ENCODE peak calls at places on chromosomes 12 and 14, in ten cellular contexts. F is lower lobe of right lung; C is CD8-positive, alpha-beta T cell; Y is WERI-Rb-1; X is AG04450; U is AG04449; N is neural progenitor cell; W is body of pancreas; Q is AG10803; T is MM.1S. M is an unnamed sample.

GRCh38 chr12:27769142-27769672 is 10.8 kb upstream of the KLHL42 start:
- DNase-seq in U (no peak), Q (no peak), X (no peak), F (no peak), T (no peak), W (no peak), N (no peak), C (no peak), Y (no peak), M (no peak)

GRCh38 chr12:81196595-81196994 is 118.7 kb downstream of the ACSS3 start:
- DNase-seq in U (no peak), F (no peak), Q (no peak), W (no peak), T (no peak), N (no peak), C (no peak), X (no peak), Y (no peak), M (no peak)

GRCh38 chr14:57085801-57086200 is 182.9 kb downstream of the EXOC5 start:
- DNase-seq in N (no peak), C (no peak), F (no peak), U (no peak), W (no peak), Q (no peak), Y (no peak), T (no peak), X (no peak), M (no peak)

GRCh38 chr12:99455350-99456037 is 192.1 kb upstream of the GARIN6 start:
- DNase-seq in Q (peak; percentile 61), U (peak; percentile 2), X (no peak), Y (no peak), F (no peak), T (peak; percentile 25), N (no peak), W (no peak), C (no peak), M (peak; percentile 94)

GRCh38 chr12:15688838-15689237 is 100.3 kb downstream of the EPS8 start:
- DNase-seq in X (no peak), T (no peak), Y (no peak), Q (no peak), N (peak; percentile 31), C (no peak), U (no peak), F (peak; percentile 38), W (no peak), M (peak; percentile 41)

GRCh38 chr12:26919216-26919555 is 18.6 kb downstream of the INTS13 start:
- DNase-seq in Q (no peak), F (no peak), C (no peak), N (no peak), W (no peak), T (no peak), X (no peak), Y (no peak), U (no peak), M (no peak)

GRCh38 chr12:41635731-41636130 is 447.6 kb downstream of the PDZRN4 start:
- DNase-seq in N (no peak), Y (no peak), X (no peak), F (no peak), W (no peak), C (no peak), T (no peak), U (no peak), Q (no peak), M (no peak)

GRCh38 chr12:16299403-16299802 is 21.9 kb upstream of the SLC15A5 start:
- DNase-seq in X (no peak), C (no peak), N (no peak), F (no peak), Q (no peak), T (no peak), U (no peak), W (no peak), Y (no peak), M (no peak)

GRCh38 chr12:110790301-110790700 is 47.6 kb upstream of the PPP1CC start:
- DNase-seq in U (no peak), C (no peak), W (peak; percentile 3), X (no peak), Y (no peak), Q (peak; percentile 56), N (no peak), T (no peak), F (no peak), M (no peak)

GRCh38 chr12:93234641-93235040 is 143.1 kb upstream of the NUDT4 start:
- DNase-seq in N (no peak), X (no peak), F (no peak), Y (no peak), T (no peak), U (no peak), W (peak; percentile 24), Q (peak; percentile 5), C (no peak), M (no peak)

GRCh38 chr12:31474751-31475150 is 116.2 kb downstream of the DENND5B start:
- DNase-seq in U (peak; percentile 23), X (no peak), C (no peak), Y (no peak), F (no peak), N (no peak), T (no peak), W (no peak), Q (no peak), M (no peak)

GRCh38 chr12:601976-602699 is 61.1 kb downstream of the NINJ2 start:
- DNase-seq in T (no peak), C (no peak), N (no peak), Y (no peak), W (no peak), U (no peak), F (no peak), Q (no peak), X (no peak), M (no peak)

GRCh38 chr14:100239200-100239839 is 376 bp downstream of the YY1 start:
- DNase-seq in Y (no peak), U (no peak), T (no peak), C (peak; percentile 25), N (no peak), Q (no peak), X (no peak), W (peak; percentile 25), F (peak; percentile 64), M (no peak)

DNA sequence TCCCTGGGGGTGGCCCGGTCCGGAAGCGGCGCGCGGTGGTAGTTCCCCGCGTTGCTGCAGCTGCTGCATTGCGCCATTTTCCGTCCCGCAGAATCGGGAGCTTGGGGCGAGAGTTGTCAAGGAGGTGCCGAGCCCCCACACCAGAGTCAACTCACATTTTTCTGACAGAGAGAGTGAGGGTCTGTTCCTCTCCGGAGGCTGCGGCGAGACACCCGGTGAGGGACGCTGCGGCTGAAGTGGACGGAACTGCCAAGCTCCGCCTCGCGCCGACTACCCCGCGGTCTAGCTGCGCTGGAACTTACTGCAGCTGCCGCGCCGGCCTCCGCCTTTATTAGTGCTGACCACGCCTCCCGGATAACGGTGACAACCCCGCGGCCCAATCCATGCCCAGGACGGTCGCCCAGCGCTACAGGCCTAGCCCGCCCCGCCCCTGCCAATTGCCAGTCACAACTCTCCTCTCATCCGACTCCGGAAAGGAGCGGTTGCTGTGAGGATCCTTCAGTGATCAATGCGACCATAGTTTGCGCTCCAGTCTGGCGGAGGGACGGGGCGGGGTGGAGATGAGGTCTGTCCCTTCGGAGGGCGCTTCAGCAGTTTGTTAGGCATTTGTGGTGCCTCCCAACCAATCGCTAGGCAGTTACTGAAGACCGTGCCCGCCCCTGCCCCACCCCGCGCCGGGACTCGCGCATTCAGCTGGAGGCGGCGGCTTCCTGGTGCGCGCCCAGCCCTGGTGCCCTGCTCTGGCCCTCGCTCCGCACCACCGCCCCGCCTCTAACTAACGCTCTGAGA is at the start of gene VAMP1:
- DNase-seq in C (peak; percentile 97), F (peak; percentile 99), T (peak; percentile 97), X (peak; percentile 90), U (peak; percentile 87), Q (peak; percentile 97), Y (peak; percentile 99), W (peak; percentile 98), N (peak; percentile 100), M (peak; percentile 97)
- TF ChIP-seq CTCF in C (no peak), F (no peak), T (no peak), X (no peak), U (no peak), Q (no peak), Y (no peak), W (peak; percentile 41), N (no peak), M (no peak)

DNA sequence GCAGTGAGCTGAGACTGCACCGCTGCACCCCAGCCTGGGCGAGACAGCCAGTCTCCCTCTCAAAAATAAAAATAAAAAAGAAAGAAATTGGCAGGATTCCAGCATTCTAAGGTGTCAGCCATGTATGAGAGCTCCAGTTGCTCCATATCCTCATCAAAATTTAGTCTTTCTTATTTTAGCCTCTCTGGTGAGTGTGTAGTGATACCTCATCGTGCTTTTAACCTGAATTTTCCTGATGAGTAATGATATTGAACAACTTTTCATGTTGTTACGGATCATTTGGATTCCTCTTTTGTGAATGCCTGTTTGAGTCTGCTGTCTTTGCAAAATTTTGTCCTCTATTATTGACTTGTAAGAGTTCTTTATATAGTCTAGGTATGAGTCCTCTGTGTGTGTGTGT is 28.5 kb downstream of the CCDC60 start:
- DNase-seq in T (no peak), U (no peak), F (no peak), N (no peak), W (no peak), C (no peak), Q (no peak), Y (no peak), X (no peak), M (no peak)
- H3K4me3 ChIP-seq in T (no peak overlapping the region), U (no peak overlapping the region), F (no peak overlapping the region), N (no peak overlapping the region), W (no peak overlapping the region), C (no peak overlapping the region), Q (no peak overlapping the region), Y (no peak overlapping the region), X (no peak overlapping the region), M (no peak overlapping the region)

DNA sequence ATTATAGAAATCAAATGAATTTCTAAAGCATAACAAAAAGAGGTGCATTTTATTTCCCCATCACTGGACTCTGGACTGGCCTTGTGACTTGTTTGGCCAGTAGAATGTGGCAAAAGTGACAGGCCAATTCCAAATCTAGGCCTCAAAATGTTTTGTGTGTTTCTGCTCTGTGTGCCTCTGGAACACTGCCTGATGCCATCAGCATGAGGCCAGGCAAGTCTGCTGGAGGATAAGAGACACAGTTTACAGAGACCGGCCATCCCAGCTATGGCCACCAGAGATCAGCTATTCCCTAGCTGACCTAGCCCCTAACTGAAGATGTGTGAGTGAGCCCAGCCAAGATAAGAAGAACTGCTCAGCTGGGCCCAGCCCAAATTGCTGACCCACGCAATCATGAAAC is 32.9 kb downstream of the ASCL1 start:
- DNase-seq in Q (no peak), W (no peak), X (no peak), T (no peak), Y (peak; percentile 41), U (no peak), C (no peak), F (no peak), N (peak; percentile 42), M (no peak)
- TF ChIP-seq CTCF in Q (no peak), W (no peak), X (no peak), T (no peak), Y (peak; percentile 63), U (no peak), C (no peak), F (no peak), N (peak; percentile 34), M (no peak)

DNA sequence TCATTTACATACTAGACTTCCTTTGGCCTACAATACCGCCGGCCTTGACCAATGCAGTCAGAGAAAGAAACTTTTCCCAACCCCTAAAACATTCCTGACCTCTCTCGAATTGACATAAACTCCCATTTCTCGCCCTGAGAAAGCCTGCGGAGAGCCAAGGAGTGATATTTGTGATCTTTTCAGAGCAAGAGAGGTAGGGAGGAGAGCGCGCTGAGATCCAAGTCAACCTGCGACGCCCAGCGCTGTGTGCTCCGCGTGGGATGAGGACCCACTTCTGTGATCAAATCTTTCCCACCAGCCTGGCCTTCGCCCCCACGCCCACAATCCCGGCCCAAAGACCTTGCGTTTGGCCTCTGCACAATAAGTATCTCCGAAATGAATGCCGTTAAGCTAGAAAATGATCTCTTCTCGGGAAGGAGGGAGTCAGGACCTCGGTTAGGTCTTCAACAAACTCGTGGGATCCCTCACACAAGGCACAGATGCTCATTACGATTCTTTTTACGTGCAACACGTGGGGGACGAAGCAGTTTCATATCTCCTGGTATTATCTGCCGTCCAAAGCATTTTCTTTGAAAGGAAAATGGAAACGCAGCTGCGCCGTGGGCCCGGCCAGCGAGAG is 6.3 kb upstream of the NPAS3 start:
- DNase-seq in W (no peak), T (no peak), Q (no peak), U (no peak), F (no peak), N (peak; percentile 16), C (no peak), X (no peak), Y (no peak), M (no peak)
- H3K4me3 ChIP-seq in W (no peak overlapping the region), T (no peak overlapping the region), Q (no peak overlapping the region), U (no peak overlapping the region), F (peak overlapping the region; percentile 41), N (peak overlapping the region; percentile 63), C (no peak overlapping the region), X (no peak overlapping the region), Y (no peak overlapping the region), M (no peak overlapping the region)

M was measured in astrocyte of the spinal cord.